ENCODE peak calls at places on chromosomes 12 and 14, in six cellular contexts. P is PC-3, B is HCT116, S is GM23248, E is MM.1S, V is GM23338. G is an unnamed sample. For H3K4me1, the result is how much of the 10 kb centered on the place peaks cover.

GRCh38 chr14:76882646-76883045 is 56.4 kb downstream of the LRRC74A start:
- DNase-seq in P (no peak), B (no peak), S (no peak), E (no peak), V (no peak), G (no peak)

GRCh38 chr12:14256555-14257169 is 108.8 kb upstream of the ATF7IP start:
- DNase-seq in P (peak), B (peak), S (peak), E (peak), V (peak), G (peak)

GRCh38 chr12:47808049-47808448 is 11.7 kb downstream of the HDAC7 start:
- DNase-seq in P (no peak), B (no peak), S (peak), E (peak), V (peak), G (no peak)

GRCh38 chr12:96889273-96889933 is 17.7 kb upstream of the NEDD1 start:
- DNase-seq in P (peak), B (no peak), S (peak), E (no peak), V (no peak), G (no peak)

GRCh38 chr14:51246032-51246431 is 6.0 kb downstream of the TMX1 start:
- DNase-seq in P (no peak), B (no peak), S (no peak), E (no peak), V (peak), G (no peak)

GRCh38 chr12:106037524-106038298 is 101.0 kb downstream of the NUAK1 start:
- DNase-seq in P (no peak), B (no peak), S (no peak), E (no peak), V (no peak), G (no peak)

GRCh38 chr12:14366211-14366762 is 805 bp downstream of the ATF7IP start:
- DNase-seq in P (peak), B (no peak), S (peak), E (peak), V (no peak), G (no peak)

GRCh38 chr12:110355080-110355479 is 48.4 kb downstream of the ANAPC7 start:
- DNase-seq in P (peak), B (peak), S (peak), E (peak), V (peak), G (peak)

GRCh38 chr12:92487138-92487485 is 215.7 kb upstream of the PLEKHG7 start:
- DNase-seq in P (no peak), B (no peak), S (no peak), E (no peak), V (no peak), G (peak)

GRCh38 chr12:11675952-11676505 is 26.6 kb downstream of the ETV6 start:
- DNase-seq in P (no peak), B (no peak), S (peak), E (no peak), V (no peak), G (no peak)

GRCh38 chr14:73802431-73803188 is 49.0 kb upstream of the PTGR2 start:
- DNase-seq in P (peak), B (no peak), S (no peak), E (no peak), V (peak), G (peak)

DNA sequence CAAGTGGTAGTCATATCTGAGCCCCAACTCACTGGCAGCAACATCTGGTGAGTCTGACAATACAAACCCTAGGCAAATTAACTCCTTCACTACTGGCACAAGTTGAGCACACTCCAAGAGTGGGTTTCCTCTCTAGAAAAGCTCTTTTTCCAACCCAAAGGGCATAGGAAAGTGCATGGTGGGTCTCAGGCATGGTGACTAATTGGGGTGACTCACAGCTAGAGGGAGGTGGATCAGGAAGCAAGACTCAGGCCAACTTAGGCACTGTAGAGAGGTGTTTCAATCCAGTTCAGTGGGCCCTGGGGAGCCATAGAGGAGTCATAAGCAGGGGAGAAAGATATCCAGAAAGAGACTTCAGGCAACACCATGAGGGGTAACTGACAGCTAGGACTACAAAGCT is 42.3 kb downstream of the MAP1LC3B2 start:
- DNase-seq in P (peak), B (no peak), S (peak), E (no peak), V (no peak), G (no peak)
- TF ChIP-seq EZH2phosphoT487 in P (no peak), B (no peak), S (no peak), E (no peak), V (no peak), G (no peak)

GRCh38 chr14:104138891-104139459 is 588 bp downstream of the KIF26A start:
- DNase-seq in P (no peak), B (no peak), S (no peak), E (no peak), V (no peak), G (peak)
- TF ChIP-seq EZH2 in P (peak), B (no peak), S (no peak), E (no peak), V (no peak), G (no peak)

GRCh38 chr14:100285913-100286400 is 20.3 kb downstream of the SLC25A29 start:
- DNase-seq in P (no peak), B (no peak), S (no peak), E (no peak), V (no peak), G (no peak)

GRCh38 chr14:100286484-100287191 is 19.6 kb downstream of the SLC25A29 start:
- DNase-seq in P (no peak), B (no peak), S (no peak), E (no peak), V (no peak), G (no peak)

GRCh38 chr14:100287202-100287997 is 18.8 kb downstream of the SLC25A29 start:
- DNase-seq in P (no peak), B (no peak), S (no peak), E (no peak), V (no peak), G (no peak)

GRCh38 chr14:100283984-100284881 is 22.0 kb downstream of the SLC25A29 start:
- DNase-seq in P (no peak), B (no peak), S (no peak), E (no peak), V (peak), G (no peak)

DNA sequence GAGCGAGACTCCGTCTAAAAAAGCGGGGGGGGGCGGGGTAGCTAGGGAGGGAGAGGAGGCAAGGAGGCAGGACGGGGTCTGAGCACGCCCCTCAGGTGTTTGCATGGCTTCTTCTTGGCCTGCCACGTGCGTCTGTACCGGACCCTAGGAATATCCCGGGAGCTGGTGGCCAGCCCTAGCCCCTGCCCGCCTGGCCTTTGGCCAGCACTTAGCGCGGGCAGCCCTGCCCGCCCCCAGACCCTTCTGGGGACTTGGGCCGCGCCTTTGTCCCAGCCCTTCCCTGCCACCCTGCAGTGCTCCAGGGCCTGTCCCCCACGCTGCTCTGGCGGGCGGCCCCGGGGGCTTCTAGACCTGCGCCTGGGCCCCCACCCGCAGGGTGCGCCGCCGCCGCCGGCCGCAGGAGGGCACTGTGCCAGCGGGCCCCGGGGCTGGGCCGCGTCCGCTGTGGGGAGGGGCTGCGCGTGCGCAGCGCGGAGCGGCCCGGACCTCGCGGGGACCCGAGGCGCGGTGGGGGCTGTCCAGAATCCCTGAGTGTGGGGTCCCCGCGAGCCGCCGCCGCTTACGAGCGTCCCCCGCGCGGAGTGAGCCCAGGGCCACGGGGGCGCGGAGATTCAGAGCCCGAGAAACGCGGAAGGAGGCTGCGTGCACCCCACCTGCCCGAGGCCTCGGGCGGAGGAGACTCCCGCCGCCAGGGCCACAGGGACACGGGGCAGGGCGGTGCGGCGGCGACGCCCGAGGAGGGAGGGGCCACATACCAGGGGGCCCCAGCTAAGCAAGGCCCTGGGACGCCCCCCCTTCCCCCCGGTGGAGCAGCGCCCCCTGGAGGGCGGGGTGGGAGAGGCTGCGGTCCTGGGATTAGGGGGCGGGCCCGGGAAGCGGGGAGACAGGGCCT is 21.0 kb downstream of the SLC25A29 start:
- DNase-seq in P (peak), B (no peak), S (peak), E (peak), V (peak), G (peak)
- H3K4me1 ChIP-seq in P (under half), B (under half), S (under half), E (under half), V (under half), G (under half)

GRCh38 chr12:64273527-64274403 is 51.7 kb upstream of the KICS2 start:
- DNase-seq in P (peak), B (peak), S (peak), E (peak), V (peak), G (peak)
- TF ChIP-seq EZH2phosphoT487 in P (no peak), B (no peak), S (no peak), E (no peak), V (no peak), G (no peak)

DNA sequence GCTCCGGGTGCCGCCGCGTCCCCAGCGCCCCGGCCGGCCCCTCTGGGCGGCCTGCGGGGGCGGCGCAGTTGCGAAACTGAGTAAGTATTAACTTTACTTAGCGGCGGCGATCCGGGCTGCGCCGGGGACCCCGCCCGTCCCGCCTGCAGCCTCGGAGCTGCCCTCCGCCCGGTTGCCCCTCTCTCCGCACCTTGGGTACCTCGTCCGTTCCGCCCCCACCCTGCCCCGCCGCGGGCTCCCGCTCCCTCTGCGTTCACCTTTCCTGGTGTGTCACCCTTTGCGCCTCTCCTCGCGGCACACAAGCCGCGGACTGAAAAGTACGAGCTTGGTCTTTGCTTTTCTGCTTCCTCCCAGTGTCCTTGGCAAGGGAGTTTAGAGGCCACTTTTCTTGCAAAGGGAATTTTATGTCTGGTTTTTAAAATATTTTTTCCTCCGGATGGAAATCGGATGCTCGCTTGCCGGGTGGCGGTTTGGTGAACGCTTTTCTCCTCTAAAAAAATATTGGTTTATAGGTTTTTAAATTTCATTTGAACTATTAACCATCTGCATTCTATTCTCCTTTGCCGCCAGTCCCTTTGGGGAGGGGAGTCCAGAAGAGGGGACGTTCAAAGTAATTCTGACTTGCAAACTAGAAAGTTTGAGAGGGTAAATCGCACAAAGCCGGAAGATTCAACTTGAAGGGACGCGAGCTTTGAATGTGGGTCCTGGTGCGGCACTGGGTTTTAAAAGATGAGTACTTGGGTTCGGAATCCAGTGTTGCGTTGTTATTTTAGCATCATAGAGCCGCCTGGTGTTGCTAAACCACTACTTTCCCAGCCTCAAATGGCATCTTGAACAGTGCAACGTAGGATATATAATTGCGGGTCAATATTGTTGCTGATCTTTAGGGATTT is 833 bp downstream of the RASSF8 start:
- DNase-seq in P (peak), B (no peak), S (peak), E (peak), V (peak), G (peak)
- TF ChIP-seq EZH2 in P (no peak), B (no peak), S (no peak), E (no peak), V (no peak), G (no peak)

DNA sequence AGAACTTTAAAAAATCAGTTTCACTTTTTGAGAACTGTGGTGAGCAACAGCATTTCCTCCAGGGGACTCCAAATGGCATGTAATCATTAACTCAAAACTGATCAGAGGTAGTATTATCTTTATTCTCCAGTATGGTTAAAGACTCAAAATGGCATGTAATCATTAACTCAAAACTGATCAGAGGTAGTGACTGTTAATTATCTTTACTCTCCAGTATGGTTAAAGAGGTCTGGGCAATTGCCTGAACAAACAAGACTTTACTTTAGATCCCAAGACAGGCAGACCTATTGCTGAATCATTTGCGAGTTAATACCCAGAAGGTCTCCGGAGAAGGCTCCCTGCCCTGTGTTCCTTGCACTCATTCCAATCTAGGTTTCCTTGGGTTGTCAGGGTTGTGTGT is 6.6 kb upstream of the ACADS start:
- DNase-seq in P (no peak), B (no peak), S (no peak), E (no peak), V (no peak), G (no peak)
- H3K4me1 ChIP-seq in P (under half), B (under half), S (under half), E (under half), V (under half), G (under half)

G was measured in neural progenitor cell.